ENCODE peak calls at places on chromosomes 13 and 19, in four cellular contexts. G is H1, V is K562, R is HepG2. L is an unnamed sample.
A peak's percentile ranks its signal among the peaks of the same experiment; 100 is the strongest.

GRCh38 chr19:27971071-27971470 is 1241.9 kb downstream of the UQCRFS1 start:
- DNase-seq in G (peak; percentile 58), V (no peak), R (no peak), L (no peak)

GRCh38 chr19:57348136-57348535 is 2.9 kb upstream of the ZNF304 start:
- DNase-seq in G (no peak), V (no peak), R (no peak), L (no peak)

GRCh38 chr19:5436101-5436947 is 18.9 kb upstream of the ZNRF4 start:
- DNase-seq in G (peak; percentile 68), V (peak; percentile 99), R (no peak), L (no peak)

GRCh38 chr19:29587518-29587986 is 18.5 kb upstream of the POP4 start:
- DNase-seq in G (no peak), V (no peak), R (no peak), L (peak; percentile 76)

GRCh38 chr13:27663947-27664346 is 42.3 kb downstream of the POLR1D start:
- DNase-seq in G (no peak), V (no peak), R (no peak), L (no peak)

GRCh38 chr13:46858163-46858562 is 38.7 kb downstream of the HTR2A start:
- DNase-seq in G (no peak), V (no peak), R (no peak), L (no peak)

GRCh38 chr13:32264407-32264806 is 50.8 kb downstream of the ZAR1L start:
- DNase-seq in G (no peak), V (no peak), R (no peak), L (no peak)

GRCh38 chr19:1406496-1406817 is 929 bp upstream of the DAZAP1 start:
- DNase-seq in G (no peak), V (no peak), R (no peak), L (peak; percentile 4)

GRCh38 chr13:91181892-91182291 is 165.6 kb upstream of the MIR17HG start:
- DNase-seq in G (no peak), V (no peak), R (peak; percentile 3), L (no peak)

GRCh38 chr13:110388141-110388943 is 81.3 kb downstream of the COL4A2 start:
- DNase-seq in G (no peak), V (no peak), R (no peak), L (no peak)

GRCh38 chr13:97256343-97256783 is 34.2 kb downstream of the MBNL2 start:
- DNase-seq in G (no peak), V (peak; percentile 20), R (peak; percentile 85), L (no peak)

GRCh38 chr13:78587395-78587794 is 16.0 kb downstream of the POU4F1 start:
- DNase-seq in G (no peak), V (no peak), R (no peak), L (no peak)

GRCh38 chr13:33323766-33324525 is 38.4 kb upstream of the STARD13 start:
- DNase-seq in G (no peak), V (no peak), R (no peak), L (no peak)

GRCh38 chr13:20411638-20412342 is 113.9 kb downstream of the CRYL1 start:
- DNase-seq in G (no peak), V (no peak), R (no peak), L (peak; percentile 75)

GRCh38 chr19:19276386-19276785 is 3.3 kb upstream of the TM6SF2 start:
- DNase-seq in G (no peak), V (no peak), R (no peak), L (no peak)

GRCh38 chr19:46081928-46082727 is 41.3 kb upstream of the IGFL4 start:
- DNase-seq in G (no peak), V (peak; percentile 59), R (peak; percentile 41), L (peak; percentile 8)

GRCh38 chr13:93309886-93310520 is 83.4 kb downstream of the GPC6 start:
- DNase-seq in G (no peak), V (peak; percentile 12), R (peak; percentile 5), L (no peak)

GRCh38 chr13:92821324-92821723 is 405.3 kb upstream of the GPC6 start:
- DNase-seq in G (no peak), V (no peak), R (no peak), L (no peak)

GRCh38 chr13:112184261-112184660 is 117.3 kb downstream of the SOX1 start:
- DNase-seq in G (no peak), V (no peak), R (no peak), L (no peak)

GRCh38 chr13:109587689-109588088 is 198.7 kb downstream of the IRS2 start:
- DNase-seq in G (no peak), V (no peak), R (no peak), L (no peak)

GRCh38 chr13:73715910-73716257 is 418.3 kb downstream of the KLF12 start:
- DNase-seq in G (no peak), V (no peak), R (no peak), L (no peak)
- TF ChIP-seq TAF1 in G (no peak), V (no peak), R (no peak), L (no peak)

DNA sequence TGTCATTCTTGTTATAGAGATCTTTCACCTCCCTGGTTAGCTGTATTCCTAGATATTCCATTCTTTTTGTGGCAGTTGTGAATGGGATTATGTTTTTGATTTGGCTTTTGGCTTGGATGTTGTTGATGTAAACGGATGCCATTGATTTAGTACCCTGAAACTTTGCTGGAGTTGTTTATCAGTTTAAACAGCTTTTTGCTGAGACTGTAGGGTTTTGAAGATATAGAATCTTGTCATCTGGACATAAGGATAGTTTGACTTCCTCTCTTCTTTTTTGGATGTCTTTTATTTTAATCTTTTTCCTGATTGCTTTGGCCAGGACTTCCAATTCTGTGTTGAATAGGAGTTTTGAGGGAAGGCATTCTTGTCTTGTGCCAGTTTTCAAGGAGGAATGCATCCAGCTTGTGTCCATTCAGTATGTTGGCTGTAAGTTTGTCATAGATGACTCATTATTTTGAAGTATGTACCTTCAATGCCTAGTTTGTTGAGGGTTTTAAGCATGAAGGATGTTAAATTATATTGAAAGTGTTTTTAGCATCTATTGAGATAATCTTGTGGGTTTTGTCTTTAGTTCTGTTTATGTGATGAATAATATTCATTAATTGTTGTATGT is 16.8 kb downstream of the ZNF431 start:
- DNase-seq in G (no peak), V (no peak), R (no peak), L (no peak)
- TF ChIP-seq SP1 in G (no peak), V (no peak), R (no peak), L (no peak)

GRCh38 chr19:18093439-18094161 is 4.0 kb upstream of the MAST3 start:
- DNase-seq in G (no peak), V (peak; percentile 91), R (peak; percentile 47), L (no peak)
- TF ChIP-seq TAF1 in G (no peak), V (no peak), R (no peak), L (no peak)

GRCh38 chr19:10295847-10296591 is 6.3 kb downstream of the ICAM5 start:
- DNase-seq in G (no peak), V (no peak), R (no peak), L (no peak)
- TF ChIP-seq SP1 in G (no peak), V (no peak), R (no peak), L (no peak)

DNA sequence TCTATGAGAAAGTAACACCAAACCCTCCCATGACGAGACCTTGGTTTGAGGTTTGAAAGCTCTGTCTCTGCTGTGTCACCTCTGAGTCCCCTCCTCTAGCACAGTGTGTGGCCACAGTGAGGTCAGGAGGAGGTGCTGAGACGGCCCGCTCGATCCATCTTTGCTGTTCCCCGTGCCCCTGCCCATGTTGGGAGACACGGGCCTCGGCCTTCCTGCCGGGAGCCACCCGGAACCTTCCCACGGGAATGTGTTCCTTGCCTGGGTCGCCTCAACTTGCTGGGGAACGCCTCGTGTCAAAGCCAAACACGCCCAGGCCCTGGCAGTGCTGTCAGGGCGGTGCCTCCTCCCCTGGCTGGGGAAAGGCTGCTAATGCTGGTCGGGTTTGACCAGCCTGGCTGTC is 10.1 kb downstream of the NANOS3 start:
- DNase-seq in G (no peak), V (no peak), R (no peak), L (no peak)
- TF ChIP-seq TAF1 in G (no peak), V (no peak), R (no peak), L (no peak)

GRCh38 chr13:23790591-23791170 is 98.5 kb downstream of the MIPEP start:
- DNase-seq in G (no peak), V (no peak), R (no peak), L (no peak)
- TF ChIP-seq SP1 in G (no peak), V (no peak), R (no peak), L (no peak)

GRCh38 chr19:3136684-3137055 is 837 bp downstream of the GNA15 start:
- DNase-seq in G (no peak), V (peak; percentile 5), R (no peak), L (no peak)

GRCh38 chr19:3135961-3136683 is at the start of gene GNA15:
- DNase-seq in G (no peak), V (peak; percentile 13), R (no peak), L (no peak)

GRCh38 chr19:3133793-3134116 is 2.1 kb upstream of the GNA15 start:
- DNase-seq in G (no peak), V (no peak), R (no peak), L (no peak)

GRCh38 chr19:3138268-3138667 is 2.4 kb downstream of the GNA15 start:
- DNase-seq in G (no peak), V (no peak), R (no peak), L (no peak)

DNA sequence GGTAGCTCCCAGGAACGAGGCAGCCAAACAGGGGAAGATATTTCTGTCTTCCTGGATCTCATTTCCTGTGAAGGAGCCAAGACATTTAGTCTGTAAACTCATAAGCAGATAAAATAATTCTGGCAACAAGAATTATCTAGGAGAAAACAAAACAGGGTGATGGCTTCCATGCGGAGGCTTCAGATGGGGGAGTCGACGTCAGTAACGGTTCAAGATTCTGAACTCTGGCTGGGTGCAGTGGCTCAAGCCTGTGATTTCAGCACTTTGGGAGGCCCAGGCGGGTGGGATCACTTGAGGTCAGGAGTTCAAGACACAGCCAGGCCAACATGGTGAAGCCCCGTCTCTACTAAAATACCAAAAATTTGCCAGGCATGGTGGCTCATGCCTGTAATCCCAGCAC is 1.3 kb downstream of the GNA15 start:
- DNase-seq in G (no peak), V (no peak), R (no peak), L (no peak)
- TF ChIP-seq TAF1 in G (no peak), V (no peak), R (no peak), L (no peak)

GRCh38 chr13:42891591-42891990 is 100.5 kb downstream of the EPSTI1 start:
- DNase-seq in G (no peak), V (no peak), R (no peak), L (no peak)

GRCh38 chr13:42894765-42895181 is 97.3 kb downstream of the EPSTI1 start:
- DNase-seq in G (no peak), V (no peak), R (no peak), L (no peak)

GRCh38 chr13:42892760-42893159 is 99.3 kb downstream of the EPSTI1 start:
- DNase-seq in G (no peak), V (no peak), R (no peak), L (no peak)

GRCh38 chr13:42895781-42896180 is 96.3 kb downstream of the EPSTI1 start:
- DNase-seq in G (no peak), V (no peak), R (no peak), L (no peak)

GRCh38 chr13:42893346-42893745 is 98.7 kb downstream of the EPSTI1 start:
- DNase-seq in G (no peak), V (no peak), R (no peak), L (no peak)
- TF ChIP-seq SP1 in G (no peak), V (no peak), R (no peak), L (no peak)

L was measured in GM12878.